ENCODE peak calls at places on chromosomes 11 and 22, in eight cellular contexts. T is NCI-H748 treated with DMSO at 0.1 percent for 48 hours, V is NCI-H460, N is Calu3, U is pons, J is OCI-LY7, X is astrocyte of the spinal cord, Z is T-cell. G is an unnamed sample.

GRCh38 chr11:134736251-134737072 is 324.4 kb upstream of the B3GAT1 start:
- DNase-seq in T (no peak), X (no peak), Z (no peak), N (no peak), V (no peak), U (no peak), J (no peak), G (no peak)

GRCh38 chr11:62713343-62713742 is 5.9 kb downstream of the GNG3 start:
- DNase-seq in Z (no peak), U (no peak), T (no peak), V (no peak), J (no peak), X (no peak), N (peak), G (no peak)

GRCh38 chr22:19238900-19239299 is 52.6 kb downstream of the CLTCL1 start:
- DNase-seq in X (no peak), U (no peak), V (no peak), T (no peak), J (no peak), Z (no peak), N (no peak), G (no peak)

GRCh38 chr22:30033137-30033536 is 47.1 kb upstream of the HORMAD2 start:
- DNase-seq in N (no peak), U (no peak), T (no peak), J (no peak), X (no peak), V (no peak), Z (no peak), G (no peak)

GRCh38 chr11:3853935-3854659 is 1.4 kb upstream of the STIM1 start:
- DNase-seq in Z (peak), N (no peak), U (peak), X (no peak), J (peak), T (no peak), V (no peak), G (no peak)

GRCh38 chr11:69514771-69515170 is 33.3 kb downstream of the LINC01488 start:
- DNase-seq in U (no peak), V (no peak), N (no peak), J (no peak), Z (no peak), X (no peak), T (no peak), G (no peak)

GRCh38 chr11:93432247-93432646 is 101.7 kb downstream of the DEUP1 start:
- DNase-seq in J (no peak), X (no peak), N (no peak), V (no peak), T (no peak), Z (no peak), U (no peak), G (no peak)

GRCh38 chr11:62336949-62337681 is at the start of gene ASRGL1:
- DNase-seq in U (peak), Z (peak), T (peak), N (peak), V (peak), J (peak), X (peak), G (no peak)

GRCh38 chr11:127017482-127017881 is 16.9 kb upstream of the KIRREL3 start:
- DNase-seq in U (no peak), V (no peak), J (no peak), T (no peak), X (peak), N (peak), Z (no peak), G (no peak)

GRCh38 chr11:126489791-126490190 is 134.3 kb downstream of the ST3GAL4 start:
- DNase-seq in Z (no peak), T (no peak), U (no peak), X (no peak), J (no peak), N (no peak), V (no peak), G (no peak)